ENCODE peak calls at places on chromosomes 7 and 10, in seven cellular contexts. S, Y, Z, H, X, E and M are unnamed samples.

GRCh38 chr10:78584666-78585065 is 484.1 kb upstream of the ZMIZ1 start:
- DNase-seq in S (no peak), H (no peak), Z (no peak), Y (no peak), X (no peak), E (peak; percentile 79), M (no peak)

GRCh38 chr7:131532570-131533091 is 23.8 kb downstream of the PODXL start:
- DNase-seq in Z (no peak), X (no peak), S (no peak), H (no peak), E (peak; percentile 57), Y (no peak), M (no peak)

GRCh38 chr10:52644678-52645434 is 127.7 kb downstream of the MBL2 start:
- DNase-seq in Z (peak; percentile 31), H (no peak), E (no peak), S (peak; percentile 36), Y (peak; percentile 49), X (no peak), M (no peak)

GRCh38 chr7:141291541-141291940 is 217.7 kb downstream of the TMEM178B start:
- DNase-seq in Y (no peak), E (no peak), H (no peak), X (no peak), S (no peak), Z (peak; percentile 19), M (no peak)

GRCh38 chr7:32761451-32762320 is 129.9 kb downstream of the KBTBD2 start:
- DNase-seq in Z (no peak), S (no peak), H (no peak), X (no peak), E (peak; percentile 62), Y (no peak), M (no peak)

GRCh38 chr10:92544296-92544695 is 29.6 kb downstream of the IDE start:
- DNase-seq in S (peak; percentile 9), E (no peak), Y (no peak), H (no peak), X (no peak), Z (peak; percentile 86), M (no peak)

GRCh38 chr7:106068986-106069385 is 43.1 kb downstream of the SYPL1 start:
- DNase-seq in X (no peak), E (peak; percentile 87), S (no peak), H (no peak), Y (no peak), Z (no peak), M (peak; percentile 31)

GRCh38 chr7:42407828-42408227 is 170.8 kb upstream of the GLI3 start:
- DNase-seq in H (no peak), Y (no peak), X (no peak), S (no peak), E (no peak), Z (no peak), M (no peak)

GRCh38 chr7:12133865-12134264 is 77.2 kb upstream of the TMEM106B start:
- DNase-seq in Y (no peak), H (no peak), Z (no peak), E (no peak), X (no peak), S (no peak), M (no peak)

GRCh38 chr7:26328498-26329390 is 37.1 kb downstream of the SNX10 start:
- DNase-seq in E (no peak), X (no peak), Y (no peak), S (peak; percentile 28), Z (no peak), H (no peak), M (no peak)

GRCh38 chr7:89623018-89623672 is 531.1 kb upstream of the STEAP1 start:
- DNase-seq in S (peak; percentile 29), E (no peak), Z (peak; percentile 23), Y (peak; percentile 6), X (no peak), H (peak; percentile 45), M (no peak)

GRCh38 chr10:102628451-102628911 is 15.8 kb upstream of the TRIM8 start:
- DNase-seq in Y (no peak), X (no peak), H (no peak), E (peak; percentile 88), Z (no peak), S (no peak), M (no peak)

GRCh38 chr7:74311305-74311744 is 22.1 kb downstream of the CLIP2 start:
- DNase-seq in S (no peak), H (no peak), Y (no peak), X (no peak), Z (no peak), E (no peak), M (no peak)

GRCh38 chr7:22138886-22139285 is 193.2 kb upstream of the CDCA7L start:
- DNase-seq in Z (no peak), Y (no peak), H (no peak), S (no peak), E (no peak), X (no peak), M (no peak)

GRCh38 chr10:124157286-124157685 is 63.9 kb upstream of the CHST15 start:
- DNase-seq in E (peak; percentile 47), Y (no peak), X (no peak), Z (no peak), S (no peak), H (no peak), M (no peak)

GRCh38 chr10:14009315-14010082 is 321.2 kb downstream of the FRMD4A start:
- DNase-seq in Y (peak; percentile 69), S (no peak), H (peak; percentile 76), Z (no peak), E (no peak), X (peak; percentile 71), M (peak; percentile 46)

GRCh38 chr7:87128883-87129282 is 23.4 kb upstream of the DMTF1 start:
- DNase-seq in S (no peak), Y (no peak), Z (no peak), X (no peak), E (no peak), H (no peak), M (no peak)

GRCh38 chr7:130286881-130287280 is 6.1 kb upstream of the CPA4 start:
- DNase-seq in S (no peak), Y (no peak), H (no peak), Z (no peak), X (no peak), E (no peak), M (no peak)

GRCh38 chr10:35194471-35194870 is 67.8 kb downstream of the CREM start:
- DNase-seq in E (no peak), Z (no peak), Y (no peak), H (no peak), X (no peak), S (no peak), M (no peak)

GRCh38 chr7:58087536-58088190 is 637.7 kb downstream of the ZNF716 start:
- DNase-seq in S (no peak), Y (no peak), H (no peak), E (peak; percentile 46), Z (no peak), X (no peak), M (no peak)

GRCh38 chr7:95427914-95428516 is 6.8 kb downstream of the PON2 start:
- DNase-seq in Z (no peak), E (no peak), S (no peak), X (no peak), H (no peak), Y (no peak), M (no peak)

GRCh38 chr10:91627344-91628102 is 5.3 kb downstream of the PPP1R3C start:
- DNase-seq in Z (no peak), E (no peak), Y (no peak), X (no peak), H (no peak), S (no peak), M (no peak)

GRCh38 chr7:20665096-20665495 is 49.6 kb downstream of the ABCB5 start:
- DNase-seq in Z (no peak), X (no peak), Y (no peak), H (no peak), S (no peak), E (no peak), M (no peak)

GRCh38 chr10:12502526-12503274 is 153.4 kb downstream of the CAMK1D start:
- DNase-seq in Y (no peak), E (no peak), H (no peak), Z (no peak), S (no peak), X (no peak), M (no peak)

GRCh38 chr7:153503093-153503492 is 549.1 kb upstream of the DPP6 start:
- DNase-seq in X (no peak), Z (no peak), Y (no peak), S (no peak), H (no peak), E (no peak), M (no peak)

DNA sequence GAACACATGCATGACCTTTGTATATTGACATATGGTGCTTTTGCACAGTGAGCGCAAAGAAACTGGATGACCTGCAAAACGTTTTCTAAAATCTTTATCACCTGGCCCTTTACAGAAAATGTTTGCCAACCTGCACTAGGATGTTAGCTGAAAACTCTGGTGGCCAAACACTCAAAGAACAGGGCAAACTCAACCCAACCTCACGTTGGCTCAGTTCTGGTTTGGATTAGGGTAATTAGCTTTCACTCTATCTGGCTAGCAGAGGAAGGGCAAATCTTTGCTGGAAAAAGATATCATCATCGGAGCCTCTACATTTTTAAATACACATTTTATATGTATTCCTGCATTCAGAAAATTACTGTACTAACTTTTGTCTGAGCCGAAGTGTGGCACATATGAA is 688.9 kb downstream of the PHTF2 start:
- DNase-seq in E (no peak), Y (no peak), Z (no peak), X (no peak), H (no peak), S (no peak), M (no peak)
- H3K27ac ChIP-seq in E (no peak overlapping the region), Y (no peak overlapping the region), Z (no peak overlapping the region), X (no peak overlapping the region), H (no peak overlapping the region), S (no peak overlapping the region), M (no peak overlapping the region)

DNA sequence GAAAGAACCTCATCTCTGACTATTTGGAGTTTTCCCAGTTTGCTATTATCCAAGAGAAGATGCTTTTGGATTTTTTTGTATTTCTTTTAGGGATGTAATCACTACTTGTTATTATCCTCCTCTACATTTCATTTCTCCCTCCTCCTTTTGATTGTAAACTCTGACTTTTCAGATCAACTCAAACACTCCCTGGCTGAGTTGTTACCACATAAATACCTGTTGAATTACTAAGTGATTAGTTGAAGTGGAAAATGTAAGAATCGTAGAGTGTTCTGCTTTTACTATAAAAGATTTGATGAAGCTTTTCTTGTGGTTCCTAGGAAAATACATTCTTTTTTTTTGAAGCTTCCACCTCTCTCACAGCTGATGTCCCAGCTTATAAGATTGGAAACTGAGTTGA is 164.1 kb upstream of the C1GALT1 start:
- DNase-seq in Y (no peak), H (no peak), X (no peak), Z (no peak), S (no peak), E (no peak), M (no peak)
- H3K4me3 ChIP-seq in Y (no peak overlapping the region), H (no peak overlapping the region), X (no peak overlapping the region), Z (no peak overlapping the region), S (no peak overlapping the region), E (no peak overlapping the region), M (no peak overlapping the region)

GRCh38 chr10:88270871-88271713 is 312.0 kb downstream of the RNLS start:
- DNase-seq in S (peak; percentile 30), Y (peak; percentile 83), X (peak; percentile 66), E (no peak), Z (no peak), H (peak; percentile 37), M (peak; percentile 17)
- H3K27ac ChIP-seq in S (peak overlapping the region; percentile 11), Y (peak overlapping the region; percentile 81), X (peak overlapping the region; percentile 32), E (peak overlapping the region; percentile 29), Z (peak overlapping the region; percentile 56), H (no peak overlapping the region), M (no peak overlapping the region)

DNA sequence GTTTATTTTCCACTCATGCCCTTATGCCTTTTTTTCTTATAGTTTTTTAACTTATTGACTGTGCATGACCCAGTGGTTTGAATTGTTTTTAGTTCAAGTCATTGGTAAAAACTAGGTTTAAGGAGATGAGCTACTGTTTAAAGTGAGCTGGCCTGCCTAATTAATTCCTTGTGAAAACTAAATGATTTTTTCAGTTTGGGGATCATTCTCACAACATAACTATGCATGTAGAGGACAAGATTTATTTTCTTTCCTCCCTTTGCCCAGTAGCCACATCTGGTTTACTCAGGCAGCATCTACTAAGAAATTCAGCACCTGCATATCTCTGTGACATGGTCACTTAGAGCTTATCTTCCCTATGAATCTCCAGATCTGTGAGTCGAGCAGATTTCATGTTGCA is 1.7 kb downstream of the ADO start:
- DNase-seq in Y (no peak), S (no peak), X (no peak), E (no peak), H (no peak), Z (no peak), M (no peak)
- H3K4me3 ChIP-seq in Y (peak overlapping the region; percentile 93), S (peak overlapping the region; percentile 88), X (no peak overlapping the region), E (peak overlapping the region; percentile 78), H (peak overlapping the region; percentile 16), Z (peak overlapping the region; percentile 93), M (no peak overlapping the region)